ENCODE peak calls at places on chromosomes 16 and 17, in six cellular contexts. U is fibroblast of the aortic adventitia, G is Panc1, X is GM13977, R is astrocyte of the cerebellum, I is tibial nerve. M is an unnamed sample.

GRCh38 chr17:64707077-64707591 is 45.0 kb upstream of the SMURF2 start:
- DNase-seq in R (peak; percentile 96), I (peak; percentile 62), G (peak; percentile 92), U (peak; percentile 99), X (no peak), M (peak; percentile 99)

GRCh38 chr17:9880582-9880999 is 24.5 kb downstream of the RCVRN start:
- DNase-seq in X (peak; percentile 45), R (no peak), I (no peak), G (no peak), U (no peak), M (no peak)

GRCh38 chr16:86901483-86901882 is 323.1 kb downstream of the FOXL1 start:
- DNase-seq in U (peak; percentile 52), R (no peak), X (no peak), I (no peak), G (no peak), M (no peak)

GRCh38 chr16:30018731-30019158 is 4.3 kb upstream of the C16orf92 start:
- DNase-seq in U (no peak), X (no peak), I (no peak), G (no peak), R (no peak), M (no peak)

GRCh38 chr17:51346218-51346982 is 86.1 kb downstream of the UTP18 start:
- DNase-seq in R (no peak), I (no peak), G (no peak), X (no peak), U (no peak), M (no peak)

GRCh38 chr17:2435181-2435741 is 34.4 kb upstream of the MNT start:
- DNase-seq in X (no peak), I (no peak), G (no peak), U (peak; percentile 34), R (no peak), M (no peak)

GRCh38 chr17:69142473-69142802 is 743 bp upstream of the ABCA6 start:
- DNase-seq in U (peak; percentile 93), G (no peak), I (no peak), R (peak; percentile 43), X (no peak), M (peak; percentile 15)

GRCh38 chr16:78842950-78843349 is 743.5 kb downstream of the WWOX start:
- DNase-seq in U (no peak), I (no peak), G (no peak), X (no peak), R (no peak), M (no peak)

GRCh38 chr17:13538841-13539411 is 62.8 kb downstream of the HS3ST3A1 start:
- DNase-seq in U (no peak), X (no peak), R (no peak), G (no peak), I (no peak), M (no peak)

GRCh38 chr16:54236761-54237160 is 49.8 kb downstream of the IRX3 start:
- DNase-seq in U (peak; percentile 82), G (no peak), I (no peak), R (no peak), X (no peak), M (no peak)

GRCh38 chr16:24700549-24701392 is 28.7 kb upstream of the TNRC6A start:
- DNase-seq in I (peak; percentile 60), R (peak; percentile 98), G (peak; percentile 96), X (no peak), U (peak; percentile 99), M (peak; percentile 94)

GRCh38 chr16:50613281-50613991 is 65.2 kb downstream of the NKD1 start:
- DNase-seq in R (no peak), G (no peak), I (no peak), U (peak; percentile 68), X (no peak), M (no peak)

GRCh38 chr16:87297918-87298631 is 19.1 kb downstream of the C16orf95 start:
- DNase-seq in I (no peak), U (peak; percentile 22), X (peak; percentile 57), G (no peak), R (no peak), M (no peak)

GRCh38 chr16:997440-998051 is 16.0 kb downstream of the SOX8 start:
- DNase-seq in I (no peak), G (no peak), R (no peak), X (no peak), U (peak; percentile 22), M (no peak)

GRCh38 chr16:85610446-85611204 is 2.5 kb upstream of the GSE1 start:
- DNase-seq in U (peak; percentile 70), X (peak; percentile 91), R (no peak), G (peak; percentile 67), I (peak; percentile 77), M (peak; percentile 45)

GRCh38 chr16:273547-274421 is 2.0 kb downstream of the RGS11 start:
- DNase-seq in X (no peak), I (no peak), U (no peak), G (no peak), R (no peak), M (no peak)

GRCh38 chr16:15617901-15618300 is 25.1 kb downstream of the MARF1 start:
- DNase-seq in G (no peak), X (no peak), R (no peak), U (no peak), I (no peak), M (no peak)

GRCh38 chr16:17002557-17002956 is 468.2 kb downstream of the XYLT1 start:
- DNase-seq in G (no peak), X (no peak), R (no peak), U (no peak), I (no peak), M (no peak)

GRCh38 chr16:66081967-66082366 is 284.5 kb upstream of the CDH5 start:
- DNase-seq in R (no peak), G (peak; percentile 18), X (no peak), I (no peak), U (peak; percentile 77), M (peak; percentile 60)

GRCh38 chr17:76408037-76408849 is 23.8 kb downstream of the SPHK1 start:
- DNase-seq in I (no peak), U (peak; percentile 49), G (no peak), R (no peak), X (peak; percentile 78), M (no peak)

GRCh38 chr16:62869837-62870236 is 833.6 kb upstream of the CDH8 start:
- DNase-seq in X (peak; percentile 4), R (no peak), U (no peak), G (no peak), I (no peak), M (no peak)

GRCh38 chr16:62876133-62876532 is 839.9 kb upstream of the CDH8 start:
- DNase-seq in G (no peak), U (no peak), I (no peak), X (no peak), R (no peak), M (no peak)

GRCh38 chr16:62872339-62872738 is 836.1 kb upstream of the CDH8 start:
- DNase-seq in X (no peak), U (no peak), G (no peak), I (no peak), R (no peak), M (no peak)

DNA sequence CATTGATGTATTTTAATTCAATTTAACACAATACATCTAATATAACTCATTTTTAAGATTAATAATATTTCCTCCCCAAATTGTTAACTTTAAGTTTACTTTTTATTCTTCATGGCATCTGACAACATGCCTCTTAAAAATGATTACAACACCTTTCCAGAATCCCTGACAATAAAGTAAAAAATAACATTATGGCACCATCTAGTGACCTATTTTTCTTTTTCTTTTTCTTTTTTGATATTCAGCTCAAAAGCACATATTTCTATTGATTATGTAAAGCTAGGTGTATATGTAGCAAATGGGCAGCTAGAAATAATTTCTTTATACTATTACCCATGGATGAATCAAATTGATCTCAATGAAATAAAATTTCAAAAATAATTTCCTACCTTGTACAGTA is 834.3 kb upstream of the CDH8 start:
- DNase-seq in U (no peak), X (no peak), G (no peak), R (no peak), I (no peak), M (no peak)
- TF ChIP-seq CTCF in U (no peak), X (no peak), G (no peak), R (no peak), I (no peak), M (no peak)

GRCh38 chr16:10668322-10669045 is 26.2 kb downstream of the TEKT5 start:
- DNase-seq in U (peak; percentile 19), I (no peak), X (peak; percentile 49), R (peak; percentile 26), G (peak; percentile 7), M (no peak)
- TF ChIP-seq CTCF in U (peak; percentile 55), I (peak; percentile 36), X (peak; percentile 62), R (peak; percentile 65), G (peak; percentile 78), M (peak; percentile 65)

GRCh38 chr17:78896834-78897638 is 6.0 kb downstream of the CEP295NL start:
- DNase-seq in R (no peak), X (no peak), U (no peak), G (no peak), I (no peak), M (no peak)

GRCh38 chr17:78898075-78898836 is 4.7 kb downstream of the CEP295NL start:
- DNase-seq in R (no peak), U (no peak), I (no peak), X (no peak), G (no peak), M (no peak)

GRCh38 chr17:78897639-78897996 is 5.4 kb downstream of the CEP295NL start:
- DNase-seq in I (no peak), R (no peak), X (no peak), G (no peak), U (no peak), M (no peak)

GRCh38 chr17:78895322-78895721 is 7.7 kb downstream of the CEP295NL start:
- DNase-seq in R (no peak), U (no peak), G (no peak), I (no peak), X (no peak), M (no peak)

DNA sequence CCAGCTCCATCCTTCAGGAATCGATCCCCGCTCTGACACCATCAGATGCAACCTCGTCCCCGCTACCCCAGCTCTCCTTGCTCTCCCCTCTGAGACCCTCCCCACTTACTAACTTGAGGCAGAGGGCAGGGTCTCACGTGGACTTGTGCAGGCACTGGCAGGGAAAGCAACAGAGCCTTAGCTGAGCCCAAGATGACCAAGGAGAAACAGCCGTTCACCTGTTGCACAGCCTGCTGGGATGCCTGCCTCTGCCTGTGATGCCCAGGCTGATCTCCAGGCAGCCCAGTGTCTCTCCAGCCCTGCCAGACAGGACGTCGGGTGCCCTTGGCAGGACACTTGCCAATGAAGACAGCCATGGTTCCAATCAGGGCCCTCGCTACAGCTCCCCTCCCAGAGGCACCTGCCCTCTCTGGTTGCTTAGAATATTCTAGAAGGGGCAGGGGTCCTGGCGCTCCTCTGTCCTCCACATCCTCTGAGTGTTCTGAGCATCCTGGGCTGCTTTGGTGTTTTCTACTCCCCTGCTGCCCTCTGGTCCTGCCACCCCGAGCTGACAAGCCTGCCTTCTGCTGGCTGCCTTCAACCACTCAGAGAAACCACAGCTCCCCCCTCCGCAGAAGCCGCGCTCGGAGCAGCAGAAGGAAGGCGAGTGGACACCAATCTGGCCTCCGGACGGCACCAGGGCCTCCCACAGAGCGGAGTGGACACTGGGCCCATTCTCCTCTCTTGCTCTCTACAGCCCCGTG is 6.7 kb downstream of the CEP295NL start:
- DNase-seq in U (no peak), R (no peak), I (no peak), X (no peak), G (no peak), M (no peak)
- TF ChIP-seq CTCF in U (no peak), R (no peak), I (peak; percentile 22), X (no peak), G (no peak), M (no peak)

DNA sequence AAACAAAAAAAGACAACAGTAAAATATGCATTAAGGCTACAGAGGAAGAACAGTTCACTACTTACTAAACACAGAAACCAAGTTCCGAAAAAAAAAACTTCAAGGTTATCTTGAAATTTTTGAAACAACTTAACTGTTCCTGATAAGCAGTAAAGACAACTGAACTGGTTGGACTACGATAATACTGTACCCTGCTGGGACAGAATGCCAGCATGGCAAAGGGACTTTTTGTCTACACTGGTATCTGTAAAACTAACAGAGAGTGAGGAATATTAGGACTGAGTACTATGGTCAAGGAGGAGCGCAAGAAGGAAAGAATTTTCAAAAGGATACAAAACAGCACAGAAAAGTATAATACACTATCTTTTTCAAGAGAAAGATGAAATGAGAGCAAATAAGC is 19.8 kb downstream of the SETD6 start:
- DNase-seq in I (no peak), R (no peak), G (no peak), X (no peak), U (no peak), M (no peak)
- TF ChIP-seq CTCF in I (no peak), R (no peak), G (no peak), X (no peak), U (no peak), M (no peak)

M was measured in AG04450.